ENCODE peak calls at places on chromosomes 16 and 17, in nine cellular contexts. H is T-helper 2 cell; Y is caudate nucleus; I is activated naive CD4-positive, alpha-beta T cell; K is left ventricle myocardium superior; S is sigmoid colon; D is HCT116; P is hepatic stellate cell; B is H54. L is an unnamed sample.

GRCh38 chr16:89565506-89566372 is 5.3 kb downstream of the RPL13 start:
- DNase-seq in B (no peak), H (peak), Y (no peak), K (peak), I (peak), P (no peak), S (no peak), D (peak), L (peak)

GRCh38 chr17:39717660-39718059 is 12.7 kb downstream of the MIEN1 start:
- DNase-seq in B (no peak), Y (no peak), D (no peak), K (no peak), S (no peak), P (no peak), H (no peak), I (no peak), L (no peak)

GRCh38 chr16:23351360-23351759 is 49.3 kb downstream of the SCNN1B start:
- DNase-seq in H (no peak), D (no peak), S (peak), B (no peak), I (no peak), Y (no peak), P (no peak), K (no peak), L (peak)

GRCh38 chr17:68440526-68440925 is 16.8 kb downstream of the WIPI1 start:
- DNase-seq in H (no peak), B (no peak), K (no peak), P (no peak), D (no peak), Y (no peak), I (no peak), S (no peak), L (no peak)

GRCh38 chr16:46918905-46919792 is 35.0 kb downstream of the GPT2 start:
- DNase-seq in P (no peak), B (no peak), D (no peak), I (no peak), S (no peak), K (no peak), H (no peak), Y (no peak), L (no peak)

GRCh38 chr17:59466943-59467801 is 98.2 kb upstream of the DHX40 start:
- DNase-seq in K (no peak), Y (no peak), S (no peak), D (no peak), B (no peak), H (no peak), P (no peak), I (no peak), L (no peak)

GRCh38 chr16:57186630-57187507 is 740 bp downstream of the RSPRY1 start:
- DNase-seq in I (peak), D (no peak), S (no peak), Y (no peak), H (peak), K (no peak), B (no peak), P (no peak), L (peak)

GRCh38 chr17:57235124-57235523 is 21.2 kb upstream of the MSI2 start:
- DNase-seq in I (no peak), H (no peak), K (no peak), S (no peak), B (no peak), D (no peak), P (no peak), Y (no peak), L (no peak)

L was measured in spleen.